ENCODE peak calls at places on chromosomes 6 and 20, in four cellular contexts. B is suprapubic skin, K is GM12891, W is breast epithelium. P is an unnamed sample.

GRCh38 chr6:77470983-77471382 is 7.7 kb upstream of the HTR1B start:
- DNase-seq in B (no peak), K (no peak), W (no peak), P (no peak)

GRCh38 chr20:19757973-19758887 is at the start of gene RIN2:
- DNase-seq in B (peak), K (no peak), W (peak), P (peak)

GRCh38 chr6:105995403-105995699 is 90.8 kb upstream of the PRDM1 start:
- DNase-seq in B (no peak), K (no peak), W (no peak), P (no peak)

GRCh38 chr20:52129611-52130010 is 62.0 kb downstream of the ZFP64 start:
- DNase-seq in B (no peak), K (no peak), W (no peak), P (no peak)

GRCh38 chr6:44263357-44264100 is 1.8 kb downstream of the NFKBIE start:
- DNase-seq in B (no peak), K (no peak), W (no peak), P (peak)

GRCh38 chr20:62148908-62149314 is 5.3 kb downstream of the SS18L1 start:
- DNase-seq in B (no peak), K (no peak), W (no peak), P (no peak)

GRCh38 chr6:4776967-4777925 is 1.0 kb downstream of the CDYL start:
- DNase-seq in B (no peak), K (peak), W (no peak), P (no peak)

GRCh38 chr6:52020961-52021570 is 66.3 kb downstream of the PKHD1 start:
- DNase-seq in B (no peak), K (no peak), W (no peak), P (no peak)

GRCh38 chr6:147941143-147941542 is 401.5 kb upstream of the SASH1 start:
- DNase-seq in B (no peak), K (no peak), W (no peak), P (no peak)

GRCh38 chr6:44002591-44003344 is 124.5 kb downstream of the MRPL14 start:
- DNase-seq in B (no peak), K (peak), W (peak), P (peak)

GRCh38 chr6:82182756-82183155 is 64.8 kb downstream of the IBTK start:
- DNase-seq in B (no peak), K (no peak), W (no peak), P (no peak)

GRCh38 chr6:145631374-145631773 is 103.9 kb downstream of the EPM2A start:
- DNase-seq in B (no peak), K (no peak), W (no peak), P (no peak)

GRCh38 chr6:45607818-45608217 is 230.1 kb upstream of the SUPT3H start:
- DNase-seq in B (no peak), K (no peak), W (no peak), P (no peak)

GRCh38 chr6:82589509-82590206 is 226.0 kb downstream of the TPBG start:
- DNase-seq in B (no peak), K (no peak), W (no peak), P (no peak)

GRCh38 chr20:46581386-46581785 is 30.9 kb upstream of the OCSTAMP start:
- DNase-seq in B (peak), K (no peak), W (no peak), P (no peak)

GRCh38 chr6:134379086-134379485 is 61.2 kb upstream of the SGK1 start:
- DNase-seq in B (no peak), K (no peak), W (no peak), P (no peak)

GRCh38 chr6:137883400-137883888 is 16.4 kb downstream of the TNFAIP3 start:
- DNase-seq in B (no peak), K (no peak), W (no peak), P (no peak)

GRCh38 chr6:128899651-128900050 is 16.7 kb downstream of the LAMA2 start:
- DNase-seq in B (no peak), K (no peak), W (no peak), P (no peak)

GRCh38 chr6:25028346-25028745 is 92.6 kb upstream of the RIPOR2 start:
- DNase-seq in B (no peak), K (no peak), W (no peak), P (no peak)

GRCh38 chr6:130937942-130938604 is 110.9 kb downstream of the SMLR1 start:
- DNase-seq in B (no peak), K (no peak), W (no peak), P (no peak)

GRCh38 chr20:23121766-23122095 is 35.6 kb upstream of the CD93 start:
- DNase-seq in B (no peak), K (no peak), W (no peak), P (peak)

GRCh38 chr20:46283426-46283825 is 24.9 kb downstream of the CDH22 start:
- DNase-seq in B (no peak), K (no peak), W (no peak), P (no peak)

GRCh38 chr6:5701086-5701661 is 305.6 kb downstream of the NRN1 start:
- DNase-seq in B (no peak), K (no peak), W (no peak), P (no peak)

GRCh38 chr20:62437985-62438384 is 10.6 kb upstream of the RBBP8NL start:
- DNase-seq in B (no peak), K (no peak), W (no peak), P (no peak)

GRCh38 chr6:143337201-143337949 is 113.1 kb downstream of the ADAT2 start:
- DNase-seq in B (no peak), K (no peak), W (no peak), P (peak)

GRCh38 chr6:99790679-99791078 is 184.0 kb downstream of the PRDM13 start:
- DNase-seq in B (no peak), K (no peak), W (no peak), P (no peak)

GRCh38 chr20:12217382-12217781 is 299.7 kb downstream of the BTBD3 start:
- DNase-seq in B (no peak), K (no peak), W (no peak), P (no peak)

GRCh38 chr6:30752164-30752927 is 8.0 kb upstream of the IER3 start:
- DNase-seq in B (peak), K (no peak), W (peak), P (peak)

GRCh38 chr6:62707914-62708313 is 421.9 kb upstream of the KHDRBS2 start:
- DNase-seq in B (no peak), K (no peak), W (no peak), P (no peak)

GRCh38 chr20:7094438-7094997 is 327.0 kb downstream of the BMP2 start:
- DNase-seq in B (no peak), K (no peak), W (no peak), P (no peak)

GRCh38 chr6:163634514-163635171 is 220.1 kb downstream of the QKI start:
- DNase-seq in B (no peak), K (peak), W (peak), P (no peak)

GRCh38 chr20:41619360-41620115 is 1.4 kb upstream of the CHD6 start:
- DNase-seq in B (no peak), K (no peak), W (no peak), P (no peak)

GRCh38 chr6:88616380-88616779 is 347.0 kb downstream of the RNGTT start:
- DNase-seq in B (no peak), K (no peak), W (no peak), P (no peak)

DNA sequence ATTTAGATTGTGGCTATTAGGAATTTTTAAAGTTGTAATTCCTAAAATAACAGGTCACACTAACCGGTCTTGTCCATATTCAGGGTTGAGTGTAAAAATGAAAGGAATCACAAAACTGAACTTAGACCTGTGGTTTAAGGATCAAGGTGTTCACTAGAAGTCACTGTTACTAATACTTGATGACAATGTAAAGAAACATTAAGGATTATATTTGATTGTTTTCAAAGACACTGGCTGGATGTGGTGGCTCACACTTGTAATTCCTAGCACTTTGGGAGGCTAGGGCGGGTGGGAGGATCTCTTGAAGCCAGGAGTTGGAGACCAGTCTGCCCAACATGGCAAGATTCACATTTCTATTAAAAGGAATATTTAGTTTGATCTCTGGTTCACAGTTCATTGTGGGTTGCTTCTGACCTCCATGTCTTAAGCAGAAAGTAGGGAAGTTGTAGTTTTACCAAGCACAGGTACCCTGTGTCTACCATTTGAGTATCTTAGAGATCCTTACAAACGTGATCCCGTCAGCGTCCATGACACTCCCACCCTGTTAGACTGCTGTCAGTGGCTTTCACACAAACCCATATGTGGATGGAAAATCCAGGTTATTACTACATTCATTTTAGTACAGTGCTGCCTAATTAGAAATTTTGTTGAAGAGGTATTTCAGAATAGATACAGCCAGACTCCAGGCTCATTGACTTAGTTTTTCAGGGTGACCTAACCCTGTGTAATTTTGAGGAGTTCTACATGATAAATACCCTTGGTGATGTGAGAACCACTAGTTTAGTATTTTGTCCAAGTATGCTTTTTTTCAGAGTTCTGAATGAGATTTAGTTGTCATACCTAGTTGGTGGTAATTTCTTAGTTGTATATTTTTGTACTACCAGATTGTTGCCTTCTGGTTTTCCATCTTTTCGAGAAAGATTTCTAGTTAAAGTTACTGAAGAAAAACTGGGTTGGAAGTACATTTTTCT is 10.2 kb downstream of the SRSF3 start:
- DNase-seq in B (peak), K (no peak), W (peak), P (no peak)
- TF ChIP-seq POLR2AphosphoS5 in B (no peak), K (peak), W (no peak), P (peak)

DNA sequence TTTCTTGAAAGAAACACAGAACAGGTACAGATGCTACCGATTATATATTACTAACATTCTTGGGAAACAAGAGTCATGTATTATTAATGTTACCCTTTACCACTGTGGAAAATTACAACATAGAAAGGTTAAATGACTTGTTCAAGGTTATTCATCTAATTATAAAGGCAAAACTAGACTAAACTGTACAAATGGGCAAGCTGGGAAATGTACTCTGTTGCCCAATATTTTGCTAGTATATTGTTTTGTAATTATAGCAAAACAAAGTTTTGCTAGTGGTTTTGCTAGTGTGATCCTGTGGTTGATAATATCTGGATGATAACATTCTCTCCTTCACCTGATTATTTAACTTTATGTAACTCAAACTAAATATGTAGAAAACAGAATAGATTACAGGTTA is 96.5 kb downstream of the TINAG start:
- DNase-seq in B (no peak), K (no peak), W (no peak), P (no peak)
- TF ChIP-seq POLR2AphosphoS5 in B (no peak), K (no peak), W (no peak), P (no peak)

GRCh38 chr20:44649976-44650375 is 1.5 kb downstream of the ADA start:
- DNase-seq in B (no peak), K (no peak), W (no peak), P (no peak)

GRCh38 chr20:44648579-44648978 is 2.9 kb downstream of the ADA start:
- DNase-seq in B (no peak), K (no peak), W (no peak), P (no peak)

GRCh38 chr20:44653536-44653935 is 2.0 kb upstream of the ADA start:
- DNase-seq in B (no peak), K (no peak), W (no peak), P (no peak)

GRCh38 chr20:44650777-44651493 is 564 bp downstream of the ADA start:
- DNase-seq in B (no peak), K (no peak), W (no peak), P (peak)

GRCh38 chr20:44651507-44652373 is at the start of gene ADA:
- DNase-seq in B (no peak), K (no peak), W (no peak), P (peak)
- TF ChIP-seq POLR2AphosphoS5 in B (no peak), K (no peak), W (no peak), P (peak)

DNA sequence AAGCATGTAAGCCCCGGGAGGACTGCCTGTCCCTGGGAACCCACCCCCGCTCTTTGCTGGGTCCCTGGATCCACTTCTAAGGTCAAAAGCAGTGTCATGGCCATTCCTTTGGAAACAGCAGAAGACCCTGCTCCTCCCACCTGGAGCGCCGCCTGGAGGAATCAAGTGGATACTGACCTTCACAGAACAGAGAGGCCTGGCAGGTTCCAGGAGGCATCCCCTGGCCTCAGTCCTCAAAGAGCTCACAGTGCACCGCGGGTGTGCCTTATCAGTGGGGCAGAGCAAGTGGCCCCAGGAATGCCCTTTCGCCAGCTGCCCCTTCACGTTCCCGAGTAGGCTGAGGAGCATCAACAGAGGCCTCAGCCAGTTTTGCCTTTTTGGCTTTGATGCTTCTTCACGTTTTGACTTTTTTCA is 11.1 kb upstream of the SLC4A11 start:
- DNase-seq in B (no peak), K (no peak), W (no peak), P (peak)
- TF ChIP-seq POLR2AphosphoS5 in B (no peak), K (no peak), W (no peak), P (no peak)

DNA sequence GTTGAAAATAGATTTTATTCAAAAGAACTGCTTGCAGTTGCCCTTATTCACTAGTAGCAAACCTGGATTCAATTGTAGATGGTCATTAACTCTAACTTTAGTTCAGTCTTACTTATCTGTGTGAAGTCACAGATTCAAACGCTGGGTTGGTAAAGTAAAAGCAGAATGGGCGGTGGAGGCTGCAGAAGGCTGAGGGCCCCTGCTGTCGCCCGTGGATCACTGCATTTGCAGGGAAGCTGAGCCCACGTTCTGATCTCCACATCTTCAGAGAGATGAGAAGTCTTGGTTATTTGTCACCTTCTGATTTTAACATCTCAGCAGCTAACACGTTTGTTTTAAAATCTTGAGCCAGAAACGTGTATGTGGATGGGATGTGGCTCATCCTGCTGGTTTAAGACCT is 75.1 kb downstream of the SNX9 start:
- DNase-seq in B (no peak), K (no peak), W (no peak), P (no peak)
- TF ChIP-seq POLR2AphosphoS5 in B (no peak), K (no peak), W (no peak), P (no peak)

P was measured in spleen.